ENCODE peak calls at places on chromosomes 12 and 14, in nine cellular contexts. C is CD8-positive, alpha-beta T cell; U is mammary epithelial cell; N is transverse colon; K is IMR-90; I is upper lobe of right lung; L is left lung; B is cardiac muscle cell; Y is left ventricle myocardium inferior. O is an unnamed sample. For H3K27me3, the result is how much of the 10 kb centered on the place peaks cover.

GRCh38 chr12:84480803-84481202 is 431.8 kb downstream of the SLC6A15 start:
- DNase-seq in C (no peak), U (no peak), N (no peak), K (no peak), I (no peak), L (no peak), B (no peak), Y (no peak), O (no peak)

GRCh38 chr12:131896811-131897270 is 2.4 kb downstream of the ULK1 start:
- DNase-seq in C (no peak), U (no peak), N (no peak), K (no peak), I (no peak), L (peak), B (no peak), Y (peak), O (no peak)

GRCh38 chr12:131043401-131043871 is 89.7 kb downstream of the ADGRD1 start:
- DNase-seq in C (no peak), U (no peak), N (no peak), K (no peak), I (peak), L (peak), B (no peak), Y (no peak), O (no peak)

GRCh38 chr14:35390577-35391387 is 13.8 kb downstream of the NFKBIA start:
- DNase-seq in C (no peak), U (peak), N (no peak), K (no peak), I (no peak), L (no peak), B (no peak), Y (peak), O (no peak)

GRCh38 chr14:78424311-78424710 is 254.1 kb downstream of the NRXN3 start:
- DNase-seq in C (no peak), U (no peak), N (no peak), K (no peak), I (no peak), L (no peak), B (no peak), Y (no peak), O (no peak)

GRCh38 chr14:88321692-88322504 is 1.2 kb downstream of the KCNK10 start:
- DNase-seq in C (no peak), U (no peak), N (no peak), K (no peak), I (no peak), L (no peak), B (no peak), Y (no peak), O (no peak)

GRCh38 chr12:88575361-88575959 is 4.8 kb downstream of the KITLG start:
- DNase-seq in C (no peak), U (no peak), N (no peak), K (no peak), I (no peak), L (no peak), B (no peak), Y (no peak), O (no peak)

GRCh38 chr12:126772171-126772864 is 1494.7 kb upstream of the TMEM132C start:
- DNase-seq in C (peak), U (peak), N (peak), K (peak), I (no peak), L (no peak), B (no peak), Y (no peak), O (no peak)

GRCh38 chr12:22684526-22685118 is 59.7 kb downstream of the ETNK1 start:
- DNase-seq in C (no peak), U (peak), N (no peak), K (peak), I (no peak), L (no peak), B (peak), Y (no peak), O (no peak)

GRCh38 chr14:37150414-37150813 is 22.0 kb downstream of the SLC25A21 start:
- DNase-seq in C (no peak), U (peak), N (no peak), K (peak), I (no peak), L (no peak), B (peak), Y (no peak), O (no peak)

GRCh38 chr14:47715330-47715729 is 39.9 kb upstream of the MDGA2 start:
- DNase-seq in C (no peak), U (no peak), N (no peak), K (peak), I (no peak), L (no peak), B (no peak), Y (no peak), O (no peak)

GRCh38 chr12:112164326-112164660 is 38.9 kb downstream of the TRAFD1 start:
- DNase-seq in C (no peak), U (no peak), N (no peak), K (no peak), I (no peak), L (peak), B (no peak), Y (no peak), O (no peak)

GRCh38 chr12:49825360-49825970 is 2.7 kb downstream of the NCKAP5L start:
- DNase-seq in C (no peak), U (peak), N (no peak), K (peak), I (no peak), L (peak), B (peak), Y (peak), O (no peak)

GRCh38 chr12:68686595-68687521 is at the start of gene NUP107:
- DNase-seq in C (peak), U (peak), N (peak), K (peak), I (peak), L (peak), B (peak), Y (peak), O (peak)
- TF ChIP-seq CTCF in C (no peak), U (no peak), N (no peak), K (peak), I (no peak), L (no peak), B (peak), Y (peak), O (peak)

GRCh38 chr14:95185452-95186392 is 28.4 kb upstream of the DICER1 start:
- DNase-seq in C (no peak), U (no peak), N (peak), K (peak), I (no peak), L (no peak), B (peak), Y (peak), O (no peak)
- H3K4me3 ChIP-seq in C (no peak), U (no peak), N (no peak), K (no peak), I (no peak), L (peak), B (no peak), Y (peak), O (no peak)

GRCh38 chr12:54046809-54047159 is 6.9 kb upstream of the HOXC4 start:
- DNase-seq in C (no peak), U (no peak), N (no peak), K (no peak), I (no peak), L (peak), B (no peak), Y (no peak), O (no peak)
- H3K27me3 ChIP-seq in C (half or more), U (under half), N (half or more), K (half or more), I (half or more), L (half or more), B (half or more), Y (half or more), O (under half)

GRCh38 chr12:21545557-21545956 is 19.5 kb downstream of the SPX start:
- DNase-seq in C (no peak), U (no peak), N (no peak), K (no peak), I (no peak), L (no peak), B (no peak), Y (no peak), O (no peak)

GRCh38 chr12:21541773-21542172 is 15.7 kb downstream of the SPX start:
- DNase-seq in C (no peak), U (no peak), N (no peak), K (no peak), I (no peak), L (no peak), B (no peak), Y (no peak), O (no peak)

GRCh38 chr12:21542412-21542811 is 16.3 kb downstream of the SPX start:
- DNase-seq in C (no peak), U (no peak), N (no peak), K (no peak), I (no peak), L (no peak), B (no peak), Y (no peak), O (no peak)

GRCh38 chr12:21538259-21538658 is 12.2 kb downstream of the SPX start:
- DNase-seq in C (no peak), U (no peak), N (no peak), K (no peak), I (no peak), L (no peak), B (no peak), Y (no peak), O (no peak)

DNA sequence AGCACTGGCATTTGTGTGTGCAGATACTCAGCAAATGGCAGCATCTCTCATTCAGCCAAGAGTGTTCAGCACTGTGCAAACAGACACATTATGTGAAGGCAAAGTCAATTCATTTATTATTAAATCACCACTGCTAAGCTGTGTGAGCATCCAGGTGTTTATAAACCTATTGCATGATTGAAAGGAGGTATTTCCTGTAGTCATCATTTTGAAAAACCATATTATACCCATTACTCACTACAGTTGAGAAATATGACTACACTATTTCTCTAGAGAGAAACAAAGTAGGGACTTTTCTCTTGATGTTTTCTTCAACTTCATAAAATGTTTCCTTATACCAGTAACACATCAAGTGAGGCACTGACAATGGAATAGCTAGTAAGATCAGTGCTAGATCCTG is 13.7 kb downstream of the SPX start:
- DNase-seq in C (no peak), U (peak), N (no peak), K (no peak), I (no peak), L (no peak), B (no peak), Y (no peak), O (no peak)
- TF ChIP-seq CTCF in C (no peak), U (no peak), N (no peak), K (no peak), I (no peak), L (no peak), B (no peak), Y (no peak), O (no peak)